ENCODE peak calls at places on chromosomes 13 and 19, in ten cellular contexts. One of them, this sample, is unnamed.

GRCh38 chr13:99064624-99065249 is 86.9 kb upstream of the DOCK9 start:
- DNase-seq in esophagus squamous epithelium: no peak
- DNase-seq in fibroblast of villous mesenchyme: no peak
- DNase-seq in breast epithelium: no peak
- DNase-seq in astrocyte: no peak
- DNase-seq in HFF-Myc: no peak
- DNase-seq in WERI-Rb-1: peak; percentile 91
- DNase-seq in tibial nerve: no peak
- DNase-seq in dorsolateral prefrontal cortex: no peak
- DNase-seq in endodermal cell: no peak
- DNase-seq in this sample: no peak

GRCh38 chr13:66835040-66835628 is 395.0 kb downstream of the PCDH9 start:
- DNase-seq in esophagus squamous epithelium: no peak
- DNase-seq in fibroblast of villous mesenchyme: peak; percentile 14
- DNase-seq in breast epithelium: no peak
- DNase-seq in astrocyte: peak; percentile 18
- DNase-seq in HFF-Myc: no peak
- DNase-seq in WERI-Rb-1: peak; percentile 28
- DNase-seq in tibial nerve: peak; percentile 42
- DNase-seq in dorsolateral prefrontal cortex: peak; percentile 88
- DNase-seq in endodermal cell: peak; percentile 53
- DNase-seq in this sample: no peak

GRCh38 chr13:66661336-66661735 is 568.8 kb downstream of the PCDH9 start:
- DNase-seq in esophagus squamous epithelium: no peak
- DNase-seq in fibroblast of villous mesenchyme: no peak
- DNase-seq in breast epithelium: no peak
- DNase-seq in astrocyte: no peak
- DNase-seq in HFF-Myc: no peak
- DNase-seq in WERI-Rb-1: no peak
- DNase-seq in tibial nerve: no peak
- DNase-seq in dorsolateral prefrontal cortex: no peak
- DNase-seq in endodermal cell: no peak
- DNase-seq in this sample: no peak

GRCh38 chr19:3655402-3656072 is 28.9 kb upstream of the CACTIN start:
- DNase-seq in esophagus squamous epithelium: no peak
- DNase-seq in fibroblast of villous mesenchyme: peak; percentile 96
- DNase-seq in breast epithelium: no peak
- DNase-seq in astrocyte: peak; percentile 91
- DNase-seq in HFF-Myc: peak; percentile 94
- DNase-seq in WERI-Rb-1: peak; percentile 98
- DNase-seq in tibial nerve: no peak
- DNase-seq in dorsolateral prefrontal cortex: peak; percentile 56
- DNase-seq in endodermal cell: no peak
- DNase-seq in this sample: peak; percentile 71

GRCh38 chr13:30802953-30803478 is 67.7 kb downstream of the ALOX5AP start:
- DNase-seq in esophagus squamous epithelium: peak; percentile 9
- DNase-seq in fibroblast of villous mesenchyme: peak; percentile 85
- DNase-seq in breast epithelium: peak; percentile 84
- DNase-seq in astrocyte: no peak
- DNase-seq in HFF-Myc: peak; percentile 35
- DNase-seq in WERI-Rb-1: peak; percentile 73
- DNase-seq in tibial nerve: peak; percentile 77
- DNase-seq in dorsolateral prefrontal cortex: peak; percentile 79
- DNase-seq in endodermal cell: peak; percentile 95
- DNase-seq in this sample: no peak

GRCh38 chr13:33637978-33638743 is 179.8 kb upstream of the RFC3 start:
- DNase-seq in esophagus squamous epithelium: no peak
- DNase-seq in fibroblast of villous mesenchyme: no peak
- DNase-seq in breast epithelium: no peak
- DNase-seq in astrocyte: peak; percentile 42
- DNase-seq in HFF-Myc: no peak
- DNase-seq in WERI-Rb-1: no peak
- DNase-seq in tibial nerve: no peak
- DNase-seq in dorsolateral prefrontal cortex: no peak
- DNase-seq in endodermal cell: no peak
- DNase-seq in this sample: no peak

GRCh38 chr19:47469719-47470118 is 2.0 kb downstream of the SLC8A2 start:
- DNase-seq in esophagus squamous epithelium: no peak
- DNase-seq in fibroblast of villous mesenchyme: no peak
- DNase-seq in breast epithelium: no peak
- DNase-seq in astrocyte: no peak
- DNase-seq in HFF-Myc: no peak
- DNase-seq in WERI-Rb-1: no peak
- DNase-seq in tibial nerve: no peak
- DNase-seq in dorsolateral prefrontal cortex: no peak
- DNase-seq in endodermal cell: no peak
- DNase-seq in this sample: no peak

GRCh38 chr13:21661097-21661496 is 9.8 kb upstream of the FGF9 start:
- DNase-seq in esophagus squamous epithelium: no peak
- DNase-seq in fibroblast of villous mesenchyme: no peak
- DNase-seq in breast epithelium: no peak
- DNase-seq in astrocyte: no peak
- DNase-seq in HFF-Myc: no peak
- DNase-seq in WERI-Rb-1: no peak
- DNase-seq in tibial nerve: no peak
- DNase-seq in dorsolateral prefrontal cortex: no peak
- DNase-seq in endodermal cell: no peak
- DNase-seq in this sample: no peak

GRCh38 chr13:46484561-46484960 is 68.4 kb upstream of the LRCH1 start:
- DNase-seq in esophagus squamous epithelium: no peak
- DNase-seq in fibroblast of villous mesenchyme: no peak
- DNase-seq in breast epithelium: no peak
- DNase-seq in astrocyte: no peak
- DNase-seq in HFF-Myc: no peak
- DNase-seq in WERI-Rb-1: no peak
- DNase-seq in tibial nerve: no peak
- DNase-seq in dorsolateral prefrontal cortex: no peak
- DNase-seq in endodermal cell: no peak
- DNase-seq in this sample: no peak

GRCh38 chr19:35488677-35489076 is 1.6 kb downstream of the KRTDAP start:
- DNase-seq in esophagus squamous epithelium: no peak
- DNase-seq in fibroblast of villous mesenchyme: no peak
- DNase-seq in breast epithelium: no peak
- DNase-seq in astrocyte: no peak
- DNase-seq in HFF-Myc: no peak
- DNase-seq in WERI-Rb-1: no peak
- DNase-seq in tibial nerve: no peak
- DNase-seq in dorsolateral prefrontal cortex: no peak
- DNase-seq in endodermal cell: no peak
- DNase-seq in this sample: no peak

GRCh38 chr13:85241045-85241444 is 558.2 kb downstream of the SLITRK6 start:
- DNase-seq in esophagus squamous epithelium: no peak
- DNase-seq in fibroblast of villous mesenchyme: no peak
- DNase-seq in breast epithelium: no peak
- DNase-seq in astrocyte: peak; percentile 75
- DNase-seq in HFF-Myc: peak; percentile 29
- DNase-seq in WERI-Rb-1: no peak
- DNase-seq in tibial nerve: no peak
- DNase-seq in dorsolateral prefrontal cortex: no peak
- DNase-seq in endodermal cell: no peak
- DNase-seq in this sample: no peak

DNA sequence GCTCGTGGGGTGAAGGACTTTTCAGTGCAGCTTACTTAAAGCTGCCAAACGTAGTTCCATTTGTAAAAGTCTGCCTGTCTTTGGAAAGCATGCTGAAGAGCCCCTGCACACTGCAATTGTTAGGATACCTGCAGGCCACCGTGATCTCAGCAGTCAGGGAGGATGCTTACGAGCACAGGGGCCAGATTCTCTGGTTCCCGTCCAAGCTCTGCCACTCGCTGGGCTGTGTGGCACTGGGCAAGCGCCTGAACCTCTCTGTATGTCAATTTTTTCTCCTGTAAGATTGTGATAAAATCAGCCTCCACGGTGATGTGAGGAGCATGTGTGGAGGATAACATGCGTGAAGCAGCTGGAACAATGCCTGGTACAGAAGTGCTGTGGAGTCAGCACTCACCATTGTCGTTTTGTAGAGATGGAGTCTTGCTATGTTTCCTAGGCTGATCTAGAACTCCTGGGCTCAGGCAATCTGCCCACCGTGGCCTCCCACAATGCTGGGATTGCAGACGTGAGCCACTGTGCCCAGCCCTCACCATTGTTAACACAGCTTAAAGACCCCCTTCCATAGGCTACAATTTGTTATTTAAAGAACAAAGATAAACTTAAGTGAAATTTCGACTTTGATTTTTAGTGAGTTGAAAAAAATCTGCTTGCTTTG is 3.5 kb downstream of the ADPRHL1 start:
- DNase-seq in esophagus squamous epithelium: no peak
- DNase-seq in fibroblast of villous mesenchyme: no peak
- DNase-seq in breast epithelium: no peak
- DNase-seq in astrocyte: no peak
- DNase-seq in HFF-Myc: no peak
- DNase-seq in WERI-Rb-1: no peak
- DNase-seq in tibial nerve: no peak
- DNase-seq in dorsolateral prefrontal cortex: no peak
- DNase-seq in endodermal cell: no peak
- DNase-seq in this sample: no peak
- H3K4me3 ChIP-seq in esophagus squamous epithelium: peak overlapping the region; percentile 68
- H3K4me3 ChIP-seq in fibroblast of villous mesenchyme: peak overlapping the region; percentile 70
- H3K4me3 ChIP-seq in breast epithelium: peak overlapping the region; percentile 48
- H3K4me3 ChIP-seq in astrocyte: no peak overlapping the region
- H3K4me3 ChIP-seq in HFF-Myc: peak overlapping the region; percentile 46
- H3K4me3 ChIP-seq in WERI-Rb-1: peak overlapping the region; percentile 85
- H3K4me3 ChIP-seq in tibial nerve: peak overlapping the region; percentile 16
- H3K4me3 ChIP-seq in dorsolateral prefrontal cortex: no peak overlapping the region
- H3K4me3 ChIP-seq in endodermal cell: no peak overlapping the region
- H3K4me3 ChIP-seq in this sample: peak overlapping the region; percentile 30

DNA sequence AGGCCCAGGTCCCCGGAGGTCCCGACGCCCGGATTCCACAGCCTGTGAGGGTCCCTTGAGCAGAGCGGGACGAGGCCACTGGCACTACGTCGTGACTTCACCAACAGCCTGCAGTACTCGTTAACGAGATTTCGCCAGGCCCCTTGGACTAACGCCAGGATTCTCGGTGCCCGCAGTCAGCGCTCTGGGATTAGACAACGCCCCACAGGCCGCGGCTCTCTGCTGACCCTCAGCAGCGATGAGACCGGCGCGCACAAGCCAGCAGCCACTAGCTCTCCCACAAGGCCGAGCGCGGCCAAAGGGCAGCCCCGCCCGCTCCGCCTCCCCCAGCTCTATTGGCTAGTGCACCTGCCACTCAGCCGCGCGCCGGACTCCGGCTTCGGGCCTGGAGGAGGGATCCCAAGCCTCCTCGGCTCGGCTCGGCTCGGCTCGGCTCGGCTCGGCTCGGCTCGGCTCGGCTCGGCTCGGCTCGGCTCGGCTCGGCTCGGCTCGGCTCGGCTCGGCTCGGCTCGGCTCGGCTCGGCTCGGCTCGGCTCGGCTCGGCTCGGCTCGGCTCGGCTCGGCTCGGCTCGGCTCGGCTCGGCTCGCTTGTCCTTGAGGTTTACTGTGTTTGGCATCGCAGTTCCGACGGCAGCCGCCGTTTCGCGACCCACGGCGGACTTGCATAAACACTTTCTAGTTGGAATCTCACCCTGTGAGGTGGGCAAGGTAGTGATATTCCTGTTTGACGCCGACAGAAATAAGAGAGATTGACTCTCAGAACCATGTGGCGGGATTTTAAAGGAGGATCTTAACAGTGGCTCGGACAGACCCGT is 231.7 kb upstream of the SERP2 start:
- DNase-seq in esophagus squamous epithelium: peak; percentile 86
- DNase-seq in fibroblast of villous mesenchyme: peak; percentile 98
- DNase-seq in breast epithelium: peak; percentile 97
- DNase-seq in astrocyte: peak; percentile 83
- DNase-seq in HFF-Myc: peak; percentile 72
- DNase-seq in WERI-Rb-1: peak; percentile 91
- DNase-seq in tibial nerve: peak; percentile 96
- DNase-seq in dorsolateral prefrontal cortex: peak; percentile 95
- DNase-seq in endodermal cell: peak; percentile 100
- DNase-seq in this sample: peak; percentile 83
- TF ChIP-seq CTCF in esophagus squamous epithelium: peak; percentile 15
- TF ChIP-seq CTCF in fibroblast of villous mesenchyme: no peak
- TF ChIP-seq CTCF in breast epithelium: peak; percentile 38
- TF ChIP-seq CTCF in astrocyte: no peak
- TF ChIP-seq CTCF in HFF-Myc: no peak
- TF ChIP-seq CTCF in WERI-Rb-1: no peak
- TF ChIP-seq CTCF in tibial nerve: peak; percentile 34
- TF ChIP-seq CTCF in dorsolateral prefrontal cortex: no peak
- TF ChIP-seq CTCF in endodermal cell: no peak
- TF ChIP-seq CTCF in this sample: no peak

GRCh38 chr19:55156202-55157063 is 1.1 kb downstream of the TNNI3 start:
- DNase-seq in esophagus squamous epithelium: no peak
- DNase-seq in fibroblast of villous mesenchyme: no peak
- DNase-seq in breast epithelium: no peak
- DNase-seq in astrocyte: no peak
- DNase-seq in HFF-Myc: no peak
- DNase-seq in WERI-Rb-1: no peak
- DNase-seq in tibial nerve: no peak
- DNase-seq in dorsolateral prefrontal cortex: no peak
- DNase-seq in endodermal cell: peak; percentile 98
- DNase-seq in this sample: no peak
- H3K4me3 ChIP-seq in esophagus squamous epithelium: peak overlapping the region; percentile 18
- H3K4me3 ChIP-seq in fibroblast of villous mesenchyme: no peak overlapping the region
- H3K4me3 ChIP-seq in breast epithelium: no peak overlapping the region
- H3K4me3 ChIP-seq in astrocyte: no peak overlapping the region
- H3K4me3 ChIP-seq in HFF-Myc: no peak overlapping the region
- H3K4me3 ChIP-seq in WERI-Rb-1: no peak overlapping the region
- H3K4me3 ChIP-seq in tibial nerve: no peak overlapping the region
- H3K4me3 ChIP-seq in dorsolateral prefrontal cortex: no peak overlapping the region
- H3K4me3 ChIP-seq in endodermal cell: peak overlapping the region; percentile 70
- H3K4me3 ChIP-seq in this sample: no peak overlapping the region

GRCh38 chr13:44819245-44819644 is 170.0 kb downstream of the NUFIP1 start:
- DNase-seq in esophagus squamous epithelium: no peak
- DNase-seq in fibroblast of villous mesenchyme: peak; percentile 76
- DNase-seq in breast epithelium: no peak
- DNase-seq in astrocyte: peak; percentile 93
- DNase-seq in HFF-Myc: peak; percentile 74
- DNase-seq in WERI-Rb-1: no peak
- DNase-seq in tibial nerve: no peak
- DNase-seq in dorsolateral prefrontal cortex: no peak
- DNase-seq in endodermal cell: peak; percentile 27
- DNase-seq in this sample: no peak

GRCh38 chr13:44819762-44820161 is 169.5 kb downstream of the NUFIP1 start:
- DNase-seq in esophagus squamous epithelium: no peak
- DNase-seq in fibroblast of villous mesenchyme: peak; percentile 54
- DNase-seq in breast epithelium: no peak
- DNase-seq in astrocyte: no peak
- DNase-seq in HFF-Myc: no peak
- DNase-seq in WERI-Rb-1: no peak
- DNase-seq in tibial nerve: no peak
- DNase-seq in dorsolateral prefrontal cortex: no peak
- DNase-seq in endodermal cell: no peak
- DNase-seq in this sample: no peak

GRCh38 chr13:44818016-44818415 is 171.3 kb downstream of the NUFIP1 start:
- DNase-seq in esophagus squamous epithelium: no peak
- DNase-seq in fibroblast of villous mesenchyme: no peak
- DNase-seq in breast epithelium: no peak
- DNase-seq in astrocyte: no peak
- DNase-seq in HFF-Myc: no peak
- DNase-seq in WERI-Rb-1: no peak
- DNase-seq in tibial nerve: no peak
- DNase-seq in dorsolateral prefrontal cortex: no peak
- DNase-seq in endodermal cell: no peak
- DNase-seq in this sample: no peak

GRCh38 chr13:44816701-44817684 is 172.3 kb downstream of the NUFIP1 start:
- DNase-seq in esophagus squamous epithelium: no peak
- DNase-seq in fibroblast of villous mesenchyme: no peak
- DNase-seq in breast epithelium: no peak
- DNase-seq in astrocyte: peak; percentile 53
- DNase-seq in HFF-Myc: no peak
- DNase-seq in WERI-Rb-1: no peak
- DNase-seq in tibial nerve: no peak
- DNase-seq in dorsolateral prefrontal cortex: no peak
- DNase-seq in endodermal cell: peak; percentile 43
- DNase-seq in this sample: no peak

GRCh38 chr13:44818428-44818827 is 170.8 kb downstream of the NUFIP1 start:
- DNase-seq in esophagus squamous epithelium: no peak
- DNase-seq in fibroblast of villous mesenchyme: peak; percentile 40
- DNase-seq in breast epithelium: no peak
- DNase-seq in astrocyte: no peak
- DNase-seq in HFF-Myc: no peak
- DNase-seq in WERI-Rb-1: peak; percentile 46
- DNase-seq in tibial nerve: no peak
- DNase-seq in dorsolateral prefrontal cortex: no peak
- DNase-seq in endodermal cell: peak; percentile 69
- DNase-seq in this sample: no peak
- TF ChIP-seq CTCF in esophagus squamous epithelium: no peak
- TF ChIP-seq CTCF in fibroblast of villous mesenchyme: peak; percentile 40
- TF ChIP-seq CTCF in breast epithelium: peak; percentile 25
- TF ChIP-seq CTCF in astrocyte: no peak
- TF ChIP-seq CTCF in HFF-Myc: no peak
- TF ChIP-seq CTCF in WERI-Rb-1: peak; percentile 53
- TF ChIP-seq CTCF in tibial nerve: no peak
- TF ChIP-seq CTCF in dorsolateral prefrontal cortex: no peak
- TF ChIP-seq CTCF in endodermal cell: peak; percentile 79
- TF ChIP-seq CTCF in this sample: peak; percentile 23